ENCODE peak calls at places on chromosomes 11 and 22, in four cellular contexts. T is body of pancreas, X is pancreas, E is psoas muscle. F is an unnamed sample.

GRCh38 chr11:86553322-86553721 is 119.1 kb downstream of the ME3 start:
- DNase-seq in T (no peak), X (no peak), E (no peak), F (no peak)

GRCh38 chr22:38448945-38449745 is 5.9 kb downstream of the KCNJ4 start:
- DNase-seq in T (no peak), X (no peak), E (no peak), F (no peak)

GRCh38 chr11:124274000-124274399 is 17.8 kb downstream of the OR8G5 start:
- DNase-seq in T (no peak), X (no peak), E (no peak), F (no peak)

GRCh38 chr11:95089620-95090542 is at the start of gene ENDOD1:
- DNase-seq in T (peak), X (peak), E (peak), F (peak)

GRCh38 chr22:37107779-37108621 is 1.5 kb downstream of the TMPRSS6 start:
- DNase-seq in T (no peak), X (no peak), E (no peak), F (no peak)

GRCh38 chr11:12430912-12431311 is 53.5 kb downstream of the PARVA start:
- DNase-seq in T (peak), X (peak), E (peak), F (no peak)

GRCh38 chr11:109729761-109730160 is 307.8 kb downstream of the C11orf87 start:
- DNase-seq in T (peak), X (no peak), E (no peak), F (no peak)

GRCh38 chr22:47696776-47697175 is 934.3 kb downstream of the TBC1D22A start:
- DNase-seq in T (no peak), X (no peak), E (no peak), F (no peak)

GRCh38 chr22:28249402-28249801 is 330.3 kb upstream of the PITPNB start:
- DNase-seq in T (no peak), X (no peak), E (no peak), F (no peak)

GRCh38 chr11:118438314-118438931 is 2.1 kb downstream of the KMT2A start:
- DNase-seq in T (peak), X (peak), E (peak), F (peak)

GRCh38 chr11:134599180-134599810 is 187.3 kb upstream of the B3GAT1 start:
- DNase-seq in T (no peak), X (no peak), E (no peak), F (no peak)

GRCh38 chr11:129489254-129489653 is 113.6 kb downstream of the BARX2 start:
- DNase-seq in T (no peak), X (no peak), E (no peak), F (no peak)

GRCh38 chr22:33512961-33513360 is 407.3 kb downstream of the LARGE1 start:
- DNase-seq in T (no peak), X (no peak), E (no peak), F (no peak)

GRCh38 chr22:45616432-45616831 is 55.2 kb upstream of the ATXN10 start:
- DNase-seq in T (no peak), X (no peak), E (no peak), F (no peak)

GRCh38 chr11:116993599-116993998 is 104.6 kb downstream of the SIK3 start:
- DNase-seq in T (no peak), X (no peak), E (no peak), F (no peak)

GRCh38 chr11:131511794-131512193 is 141.4 kb downstream of the NTM start:
- DNase-seq in T (peak), X (peak), E (no peak), F (peak)

GRCh38 chr11:61534901-61535839 is 26.6 kb downstream of the LRRC10B start:
- DNase-seq in T (no peak), X (no peak), E (no peak), F (no peak)

GRCh38 chr11:61533039-61533375 is 24.5 kb downstream of the LRRC10B start:
- DNase-seq in T (no peak), X (no peak), E (no peak), F (no peak)

GRCh38 chr11:61535998-61536675 is 27.6 kb downstream of the LRRC10B start:
- DNase-seq in T (no peak), X (no peak), E (no peak), F (no peak)

GRCh38 chr11:61533401-61533800 is 24.9 kb downstream of the LRRC10B start:
- DNase-seq in T (peak), X (no peak), E (no peak), F (no peak)

GRCh38 chr11:61534025-61534900 is 25.7 kb downstream of the LRRC10B start:
- DNase-seq in T (no peak), X (no peak), E (no peak), F (no peak)
- TF ChIP-seq CTCF in T (no peak), X (no peak), E (no peak), F (no peak)

GRCh38 chr11:32527776-32528175 is 55.9 kb upstream of the EIF3M start:
- DNase-seq in T (no peak), X (no peak), E (no peak), F (no peak)
- TF ChIP-seq CTCF in T (no peak), X (no peak), E (no peak), F (no peak)

GRCh38 chr11:26283852-26284421 is 48.0 kb upstream of the ANO3 start:
- DNase-seq in T (no peak), X (no peak), E (no peak), F (no peak)

GRCh38 chr11:26276798-26277424 is 55.0 kb upstream of the ANO3 start:
- DNase-seq in T (peak), X (peak), E (peak), F (no peak)

DNA sequence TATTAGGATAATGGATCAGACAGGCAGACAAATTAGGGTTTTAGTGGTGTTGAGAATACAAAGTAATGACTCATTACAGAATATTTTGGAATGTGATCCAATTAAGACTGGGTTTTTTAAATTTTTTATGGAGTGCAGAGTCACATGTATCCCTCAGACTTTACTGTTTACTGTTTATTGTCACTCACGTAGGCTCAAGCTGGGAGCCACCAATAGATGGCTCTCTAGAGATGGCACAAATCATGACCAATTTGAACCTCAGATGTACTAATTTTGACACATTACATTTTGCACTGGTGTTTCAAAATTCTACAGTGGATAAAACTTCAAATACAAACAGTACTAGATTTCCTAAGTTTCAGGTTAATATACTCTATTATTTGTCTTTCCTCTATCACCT is 53.6 kb upstream of the ANO3 start:
- DNase-seq in T (no peak), X (no peak), E (no peak), F (no peak)
- TF ChIP-seq CTCF in T (no peak), X (no peak), E (no peak), F (no peak)

DNA sequence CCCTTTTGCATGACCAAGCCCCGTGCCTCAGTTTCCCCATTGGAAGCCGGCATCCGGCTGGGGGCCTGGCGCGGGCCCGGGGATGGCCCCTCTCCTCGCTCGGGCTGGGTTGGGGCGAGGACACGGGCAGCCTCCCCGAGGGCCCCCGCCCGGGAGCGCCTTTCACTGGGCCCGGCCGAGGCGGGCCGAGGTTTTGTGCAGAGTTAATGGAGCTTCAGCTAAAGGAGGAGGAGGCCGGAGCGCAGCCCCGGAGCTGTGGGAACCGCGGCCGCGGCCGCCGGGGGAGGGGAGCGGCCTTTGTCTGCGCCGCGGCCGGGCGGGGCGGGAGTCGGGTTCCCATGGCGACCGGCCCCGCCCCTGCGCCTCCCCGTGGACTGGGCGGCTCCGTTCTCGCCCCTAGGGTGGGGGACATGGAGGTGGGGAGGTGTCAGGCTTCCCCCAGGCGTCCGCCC is 1.4 kb upstream of the MAPK11 start:
- DNase-seq in T (peak), X (no peak), E (peak), F (no peak)
- TF ChIP-seq CTCF in T (no peak), X (no peak), E (no peak), F (no peak)

GRCh38 chr11:78957481-78958245 is 383.0 kb upstream of the NARS2 start:
- DNase-seq in T (no peak), X (no peak), E (no peak), F (no peak)

GRCh38 chr11:78961938-78962701 is 387.5 kb upstream of the NARS2 start:
- DNase-seq in T (peak), X (peak), E (no peak), F (peak)

GRCh38 chr11:78958444-78958843 is 383.8 kb upstream of the NARS2 start:
- DNase-seq in T (no peak), X (no peak), E (no peak), F (no peak)

GRCh38 chr11:78961186-78961782 is 386.6 kb upstream of the NARS2 start:
- DNase-seq in T (peak), X (peak), E (no peak), F (no peak)
- TF ChIP-seq CTCF in T (peak), X (peak), E (peak), F (no peak)

DNA sequence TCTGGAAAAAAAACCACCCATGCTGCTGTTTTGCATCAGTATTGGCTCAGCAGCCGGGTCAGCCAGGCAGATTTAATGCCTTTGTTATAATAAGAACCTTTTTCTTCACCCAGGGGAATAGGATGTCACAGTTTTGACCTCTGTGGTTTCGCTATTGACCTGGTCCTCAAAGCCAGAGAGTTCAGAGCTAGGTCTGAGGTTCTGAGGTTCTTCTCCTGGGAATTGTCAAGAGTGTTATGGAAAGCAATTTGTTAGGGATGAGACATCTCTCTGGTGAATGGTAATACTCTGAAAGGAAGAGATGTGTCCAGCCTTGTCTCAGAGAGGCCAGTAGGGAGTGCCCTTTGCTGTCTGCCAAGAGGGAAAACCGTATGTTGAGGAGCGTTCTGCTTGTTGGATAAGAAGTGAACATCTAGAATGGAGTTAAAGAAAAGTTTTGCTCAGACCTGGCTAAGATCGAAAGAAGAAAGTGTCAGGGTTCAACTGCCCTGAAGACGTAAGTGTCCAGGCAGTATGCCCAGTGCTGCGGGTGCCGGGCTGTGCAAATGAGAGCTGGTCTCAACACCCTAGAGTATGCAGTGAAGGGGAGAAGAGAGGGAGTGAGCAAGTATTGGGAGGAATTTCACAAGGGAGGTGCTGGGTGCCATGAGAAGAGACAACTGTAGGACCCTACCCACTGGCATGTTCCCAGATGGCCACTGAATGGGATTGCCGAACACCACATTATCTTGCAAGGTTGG is 150.9 kb upstream of the TTC12 start:
- DNase-seq in T (no peak), X (no peak), E (no peak), F (no peak)
- TF ChIP-seq CTCF in T (no peak), X (no peak), E (no peak), F (no peak)